ENCODE peak calls at places on chromosomes 5 and 9, in five cellular contexts. One of them, this sample, is unnamed.

GRCh38 chr5:55319481-55319880 is 11.7 kb downstream of the MTREX start:
- DNase-seq in right lobe of liver: no peak
- DNase-seq in H1: no peak
- DNase-seq in ureter: no peak
- DNase-seq in activated CD4-positive, alpha-beta T cell treated with anti-CD3 and anti-CD28 coated beads, Interleukin-2, amount 10 ng/mL, durations not matched to agents 7 days and 5 days: no peak
- DNase-seq in this sample: no peak

GRCh38 chr5:172533399-172534228 is 79.3 kb upstream of the SH3PXD2B start:
- DNase-seq in activated CD4-positive, alpha-beta T cell treated with anti-CD3 and anti-CD28 coated beads, Interleukin-2, amount 10 ng/mL, durations not matched to agents 7 days and 5 days: no peak
- DNase-seq in right lobe of liver: no peak
- DNase-seq in H1: no peak
- DNase-seq in ureter: peak; percentile 34
- DNase-seq in this sample: no peak

GRCh38 chr9:81389569-81389993 is 299.8 kb downstream of the TLE1 start:
- DNase-seq in ureter: no peak
- DNase-seq in activated CD4-positive, alpha-beta T cell treated with anti-CD3 and anti-CD28 coated beads, Interleukin-2, amount 10 ng/mL, durations not matched to agents 7 days and 5 days: no peak
- DNase-seq in right lobe of liver: no peak
- DNase-seq in H1: no peak
- DNase-seq in this sample: no peak

GRCh38 chr5:113804943-113805342 is 291.4 kb downstream of the YTHDC2 start:
- DNase-seq in activated CD4-positive, alpha-beta T cell treated with anti-CD3 and anti-CD28 coated beads, Interleukin-2, amount 10 ng/mL, durations not matched to agents 7 days and 5 days: no peak
- DNase-seq in H1: no peak
- DNase-seq in right lobe of liver: no peak
- DNase-seq in ureter: no peak
- DNase-seq in this sample: no peak

GRCh38 chr5:101643793-101644192 is 652.3 kb downstream of the SLCO4C1 start:
- DNase-seq in ureter: no peak
- DNase-seq in H1: no peak
- DNase-seq in activated CD4-positive, alpha-beta T cell treated with anti-CD3 and anti-CD28 coated beads, Interleukin-2, amount 10 ng/mL, durations not matched to agents 7 days and 5 days: no peak
- DNase-seq in right lobe of liver: no peak
- DNase-seq in this sample: no peak

GRCh38 chr5:5351288-5352089 is 71.0 kb upstream of the ICE1 start:
- DNase-seq in right lobe of liver: no peak
- DNase-seq in activated CD4-positive, alpha-beta T cell treated with anti-CD3 and anti-CD28 coated beads, Interleukin-2, amount 10 ng/mL, durations not matched to agents 7 days and 5 days: no peak
- DNase-seq in H1: no peak
- DNase-seq in ureter: no peak
- DNase-seq in this sample: no peak

GRCh38 chr5:392431-392988 is 50.5 kb upstream of the EXOC3 start:
- DNase-seq in activated CD4-positive, alpha-beta T cell treated with anti-CD3 and anti-CD28 coated beads, Interleukin-2, amount 10 ng/mL, durations not matched to agents 7 days and 5 days: peak; percentile 92
- DNase-seq in right lobe of liver: no peak
- DNase-seq in ureter: no peak
- DNase-seq in H1: no peak
- DNase-seq in this sample: no peak

GRCh38 chr9:76680716-76681431 is 83.4 kb upstream of the PCA3 start:
- DNase-seq in H1: no peak
- DNase-seq in activated CD4-positive, alpha-beta T cell treated with anti-CD3 and anti-CD28 coated beads, Interleukin-2, amount 10 ng/mL, durations not matched to agents 7 days and 5 days: no peak
- DNase-seq in right lobe of liver: no peak
- DNase-seq in ureter: no peak
- DNase-seq in this sample: no peak

GRCh38 chr5:61313960-61314681 is 17.9 kb upstream of the ZSWIM6 start:
- DNase-seq in H1: no peak
- DNase-seq in activated CD4-positive, alpha-beta T cell treated with anti-CD3 and anti-CD28 coated beads, Interleukin-2, amount 10 ng/mL, durations not matched to agents 7 days and 5 days: no peak
- DNase-seq in right lobe of liver: no peak
- DNase-seq in ureter: no peak
- DNase-seq in this sample: no peak

GRCh38 chr5:116848974-116849586 is 274.5 kb upstream of the SEMA6A start:
- DNase-seq in activated CD4-positive, alpha-beta T cell treated with anti-CD3 and anti-CD28 coated beads, Interleukin-2, amount 10 ng/mL, durations not matched to agents 7 days and 5 days: no peak
- DNase-seq in H1: no peak
- DNase-seq in ureter: no peak
- DNase-seq in right lobe of liver: no peak
- DNase-seq in this sample: no peak